ENCODE peak calls at places on chromosomes 13 and 19, in six cellular contexts. S is epithelial cell of esophagus, L is GM13977, V is foreskin keratinocyte, G is endothelial cell, I is GM23338. Z is an unnamed sample.

GRCh38 chr19:48925240-48925843 is 8.2 kb upstream of the DHDH start:
- DNase-seq in S (peak; percentile 95), L (no peak), V (peak; percentile 93), G (no peak), I (no peak), Z (peak; percentile 96)

GRCh38 chr19:17048885-17049453 is 22.4 kb upstream of the CPAMD8 start:
- DNase-seq in S (no peak), L (no peak), V (no peak), G (no peak), I (no peak), Z (no peak)

GRCh38 chr19:33476151-33476707 is 45.4 kb downstream of the PEPD start:
- DNase-seq in S (no peak), L (no peak), V (no peak), G (no peak), I (no peak), Z (no peak)

GRCh38 chr19:56838930-56839664 is 1.4 kb downstream of the PEG3 start:
- DNase-seq in S (peak; percentile 22), L (no peak), V (peak; percentile 2), G (no peak), I (no peak), Z (no peak)

GRCh38 chr19:57613941-57614743 is at the start of gene ZNF134:
- DNase-seq in S (peak; percentile 94), L (peak; percentile 95), V (peak; percentile 70), G (peak; percentile 86), I (peak; percentile 97), Z (peak; percentile 46)

GRCh38 chr13:23399254-23399796 is 34.2 kb downstream of the SACS start:
- DNase-seq in S (no peak), L (no peak), V (no peak), G (no peak), I (no peak), Z (no peak)

GRCh38 chr19:48543121-48543710 is 8.8 kb upstream of the SULT2B1 start:
- DNase-seq in S (peak; percentile 97), L (no peak), V (peak; percentile 89), G (no peak), I (peak; percentile 46), Z (peak; percentile 64)

GRCh38 chr13:36341718-36342117 is 4.5 kb downstream of the SPART start:
- DNase-seq in S (peak; percentile 34), L (no peak), V (peak; percentile 41), G (no peak), I (no peak), Z (no peak)

GRCh38 chr13:109272595-109273325 is 513.6 kb downstream of the IRS2 start:
- DNase-seq in S (peak; percentile 36), L (no peak), V (no peak), G (no peak), I (no peak), Z (no peak)

GRCh38 chr13:113157929-113158747 is at the start of gene PROZ:
- DNase-seq in S (no peak), L (no peak), V (no peak), G (no peak), I (no peak), Z (no peak)

GRCh38 chr13:47188802-47189201 is 291.9 kb upstream of the HTR2A start:
- DNase-seq in S (peak; percentile 31), L (no peak), V (peak; percentile 15), G (no peak), I (no peak), Z (no peak)

GRCh38 chr13:26965976-26966375 is 205.4 kb upstream of the GPR12 start:
- DNase-seq in S (no peak), L (no peak), V (no peak), G (no peak), I (no peak), Z (no peak)

GRCh38 chr13:77267362-77267761 is 59.5 kb downstream of the MYCBP2 start:
- DNase-seq in S (no peak), L (no peak), V (no peak), G (no peak), I (no peak), Z (no peak)

GRCh38 chr13:93559718-93560117 is 333.1 kb downstream of the GPC6 start:
- DNase-seq in S (peak; percentile 93), L (no peak), V (peak; percentile 98), G (no peak), I (no peak), Z (peak; percentile 84)

GRCh38 chr13:95858286-95859075 is 181.5 kb downstream of the DNAJC3 start:
- DNase-seq in S (peak; percentile 20), L (no peak), V (no peak), G (no peak), I (no peak), Z (no peak)

GRCh38 chr19:20999731-21000352 is 20.6 kb upstream of the ZNF430 start:
- DNase-seq in S (peak; percentile 90), L (peak; percentile 82), V (peak; percentile 92), G (peak; percentile 81), I (peak; percentile 98), Z (peak; percentile 52)

Z was measured in epithelial cell of prostate.